ENCODE peak calls at places on chromosomes 13 and 19, in ten cellular contexts. W is brain microvascular endothelial cell, H is GM10248, T is neural crest cell, U is neural progenitor cell, A is right lobe of liver, K is lower lobe of right lung, F is stomach, Y is epithelial cell of esophagus, M is choroid plexus epithelial cell. N is an unnamed sample.

GRCh38 chr13:37914781-37915391 is 45.3 kb upstream of the TRPC4 start:
- DNase-seq in A (no peak), K (no peak), M (peak; percentile 37), U (peak; percentile 61), T (no peak), Y (peak; percentile 93), H (no peak), W (peak; percentile 15), F (no peak), N (no peak)

GRCh38 chr13:75251188-75251587 is 230.8 kb downstream of the TBC1D4 start:
- DNase-seq in H (no peak), T (no peak), A (no peak), Y (no peak), K (no peak), U (no peak), F (no peak), M (peak; percentile 52), W (no peak), N (no peak)

GRCh38 chr13:93775507-93776108 is 549.0 kb downstream of the GPC6 start:
- DNase-seq in K (no peak), M (peak; percentile 85), F (no peak), H (no peak), U (no peak), W (peak; percentile 50), A (no peak), T (no peak), Y (peak; percentile 32), N (no peak)

GRCh38 chr13:112165712-112166111 is 98.8 kb downstream of the SOX1 start:
- DNase-seq in W (no peak), M (no peak), K (no peak), T (no peak), U (no peak), A (no peak), Y (no peak), F (no peak), H (no peak), N (no peak)

GRCh38 chr19:41862445-41862986 is 2.5 kb downstream of the RPS19 start:
- DNase-seq in T (no peak), M (no peak), H (no peak), K (no peak), F (no peak), U (no peak), A (no peak), Y (no peak), W (no peak), N (no peak)

GRCh38 chr13:28022848-28023518 is 34.5 kb upstream of the URAD start:
- DNase-seq in W (no peak), F (no peak), Y (no peak), U (peak; percentile 26), A (no peak), H (no peak), K (no peak), M (peak; percentile 63), T (peak; percentile 1), N (peak; percentile 10)

GRCh38 chr19:56119585-56119978 is 1.5 kb downstream of the ZNF787 start:
- DNase-seq in W (peak; percentile 70), F (peak; percentile 61), U (no peak), Y (peak; percentile 46), A (no peak), T (no peak), K (no peak), H (no peak), M (peak; percentile 49), N (no peak)

GRCh38 chr13:111249637-111250360 is 70.6 kb upstream of the TEX29 start:
- DNase-seq in U (peak; percentile 14), K (no peak), T (no peak), F (no peak), M (no peak), A (no peak), Y (no peak), H (no peak), W (peak; percentile 38), N (no peak)

GRCh38 chr19:36028313-36029041 is 4.2 kb downstream of the CLIP3 start:
- DNase-seq in H (no peak), K (no peak), T (no peak), Y (no peak), A (no peak), F (no peak), M (no peak), U (no peak), W (no peak), N (no peak)

GRCh38 chr19:36027696-36028095 is 5.0 kb downstream of the CLIP3 start:
- DNase-seq in A (no peak), Y (no peak), K (no peak), F (no peak), M (no peak), T (no peak), W (no peak), H (no peak), U (no peak), N (no peak)

GRCh38 chr19:36030264-36031148 is 2.2 kb downstream of the CLIP3 start:
- DNase-seq in T (no peak), A (no peak), K (no peak), F (no peak), H (no peak), W (no peak), M (peak; percentile 47), U (no peak), Y (peak; percentile 41), N (no peak)

GRCh38 chr19:36031308-36031707 is 1.4 kb downstream of the CLIP3 start:
- DNase-seq in Y (no peak), A (no peak), W (no peak), U (no peak), K (no peak), H (no peak), T (no peak), M (no peak), F (no peak), N (no peak)

GRCh38 chr19:36032251-36033104 is at the start of gene CLIP3:
- DNase-seq in M (peak; percentile 71), U (peak; percentile 91), K (no peak), W (peak; percentile 44), A (peak; percentile 60), T (peak; percentile 72), F (no peak), H (peak; percentile 81), Y (no peak), N (peak; percentile 85)
- TF ChIP-seq CTCF in M (peak; percentile 11), U (peak; percentile 7), K (no peak), W (peak; percentile 29), A (no peak), T (no peak), F (no peak), H (no peak), Y (no peak), N (no peak)

GRCh38 chr19:18342090-18342632 is 1.8 kb downstream of the PGPEP1 start:
- DNase-seq in U (no peak), M (no peak), T (no peak), K (no peak), Y (no peak), W (no peak), A (no peak), H (no peak), F (no peak), N (no peak)

GRCh38 chr19:18340237-18340989 is at the start of gene PGPEP1:
- DNase-seq in K (peak; percentile 85), Y (peak; percentile 27), H (peak; percentile 91), A (peak; percentile 76), F (peak; percentile 80), M (peak; percentile 59), T (peak; percentile 60), U (peak; percentile 89), W (no peak), N (peak; percentile 81)

GRCh38 chr19:18340990-18341868 is 831 bp downstream of the PGPEP1 start:
- DNase-seq in U (peak; percentile 39), A (peak; percentile 84), Y (no peak), H (peak; percentile 88), W (no peak), K (peak; percentile 73), T (no peak), F (peak; percentile 56), M (peak; percentile 50), N (peak; percentile 40)

GRCh38 chr19:18338471-18339001 is 1.9 kb upstream of the PGPEP1 start:
- DNase-seq in H (no peak), T (no peak), K (no peak), W (no peak), M (no peak), Y (no peak), A (no peak), F (no peak), U (no peak), N (no peak)

DNA sequence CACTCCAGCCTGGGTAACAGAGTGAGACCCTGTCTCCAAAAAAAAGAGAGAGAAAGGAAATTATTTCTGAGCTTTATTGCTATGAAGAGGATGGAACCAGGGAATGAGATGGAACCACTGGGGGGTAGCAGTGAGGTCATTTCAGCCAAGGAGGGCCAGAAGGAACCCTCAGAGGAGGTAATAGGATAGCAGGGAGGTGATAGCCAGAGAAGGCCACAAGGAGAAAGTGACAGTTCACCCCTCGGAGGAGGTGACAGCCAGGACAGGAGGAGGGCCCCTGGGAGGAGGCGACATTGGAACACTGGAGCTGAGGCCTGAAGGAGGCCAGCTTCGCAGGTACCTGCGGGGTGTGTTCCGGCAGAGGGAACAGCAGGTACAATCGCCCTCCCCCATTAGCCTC is 695 bp upstream of the PGPEP1 start:
- DNase-seq in F (no peak), T (no peak), H (no peak), A (no peak), U (peak; percentile 29), M (peak; percentile 40), Y (no peak), K (no peak), W (no peak), N (peak; percentile 25)
- TF ChIP-seq CTCF in F (no peak), T (peak; percentile 37), H (peak; percentile 37), A (no peak), U (peak; percentile 23), M (peak; percentile 52), Y (no peak), K (no peak), W (peak; percentile 61), N (no peak)

GRCh38 chr19:35973487-35973886 is 21.5 kb upstream of the SDHAF1 start:
- DNase-seq in Y (no peak), F (no peak), W (no peak), A (no peak), T (no peak), H (no peak), M (no peak), U (no peak), K (no peak), N (no peak)

GRCh38 chr19:35978271-35978670 is 16.7 kb upstream of the SDHAF1 start:
- DNase-seq in T (no peak), Y (no peak), A (no peak), F (no peak), K (no peak), U (no peak), M (no peak), H (no peak), W (no peak), N (no peak)

GRCh38 chr19:35978832-35979365 is 16.1 kb upstream of the SDHAF1 start:
- DNase-seq in Y (no peak), U (no peak), M (no peak), H (no peak), T (no peak), F (no peak), K (no peak), W (no peak), A (no peak), N (no peak)

GRCh38 chr19:35975608-35976214 is 19.3 kb upstream of the SDHAF1 start:
- DNase-seq in U (peak; percentile 83), F (no peak), K (no peak), W (no peak), T (no peak), M (peak; percentile 38), A (no peak), Y (peak; percentile 36), H (no peak), N (peak; percentile 64)

GRCh38 chr19:35977446-35978222 is 17.4 kb upstream of the SDHAF1 start:
- DNase-seq in K (no peak), W (no peak), Y (no peak), M (no peak), A (peak; percentile 53), H (no peak), T (no peak), U (peak; percentile 79), F (no peak), N (no peak)
- TF ChIP-seq CTCF in K (no peak), W (peak; percentile 32), Y (no peak), M (peak; percentile 32), A (peak; percentile 11), H (peak; percentile 18), T (peak; percentile 22), U (peak; percentile 56), F (no peak), N (peak; percentile 23)

GRCh38 chr19:45467456-45468158 is at the start of gene FOSB:
- DNase-seq in H (peak; percentile 94), W (peak; percentile 95), F (peak; percentile 97), U (peak; percentile 99), K (peak; percentile 97), M (peak; percentile 96), A (peak; percentile 96), Y (peak; percentile 93), T (peak; percentile 92), N (peak; percentile 95)
- TF ChIP-seq CTCF in H (no peak), W (no peak), F (no peak), U (peak; percentile 52), K (no peak), M (peak; percentile 27), A (no peak), Y (no peak), T (no peak), N (no peak)

N was measured in nephron progenitor cell.